ENCODE peak calls at places on chromosomes 16 and 17, in eight cellular contexts. V is A673; Y is hepatocyte; G is NB4; K is CD8-positive, alpha-beta T cell; S is MM.1S; B is IMR-90; C is foreskin fibroblast. W is an unnamed sample.

GRCh38 chr17:52442350-52442749 is 283.8 kb upstream of the CA10 start:
- DNase-seq in Y (no peak), S (no peak), G (no peak), K (no peak), V (no peak), C (no peak), B (no peak), W (no peak)

GRCh38 chr17:78999947-79000395 is 9.6 kb downstream of the CANT1 start:
- DNase-seq in V (no peak), S (no peak), G (no peak), C (no peak), B (no peak), K (no peak), Y (no peak), W (no peak)

GRCh38 chr16:30351586-30352419 is 3.3 kb downstream of the CD2BP2 start:
- DNase-seq in K (no peak), Y (no peak), S (no peak), C (peak; percentile 90), G (no peak), B (peak; percentile 90), V (no peak), W (peak; percentile 26)

GRCh38 chr16:16930309-16931000 is 540.3 kb downstream of the XYLT1 start:
- DNase-seq in V (no peak), S (no peak), C (no peak), B (no peak), Y (no peak), G (no peak), K (no peak), W (no peak)

GRCh38 chr17:57106836-57107497 is 21.9 kb downstream of the AKAP1 start:
- DNase-seq in G (no peak), V (no peak), B (no peak), Y (no peak), C (no peak), K (no peak), S (no peak), W (no peak)

GRCh38 chr16:70254965-70255286 is 3.2 kb upstream of the EXOSC6 start:
- DNase-seq in V (no peak), S (no peak), K (no peak), G (no peak), B (no peak), Y (no peak), C (no peak), W (no peak)

GRCh38 chr16:3094289-3095027 is 4.6 kb downstream of the ZSCAN10 start:
- DNase-seq in S (peak; percentile 54), K (no peak), V (peak; percentile 74), B (peak; percentile 23), C (no peak), Y (no peak), G (peak; percentile 75), W (no peak)

GRCh38 chr17:49401971-49402491 is 12.7 kb downstream of the PHB1 start:
- DNase-seq in G (no peak), B (no peak), C (no peak), S (no peak), V (no peak), K (no peak), Y (no peak), W (no peak)

GRCh38 chr16:23504453-23505179 is 5.7 kb downstream of the GGA2 start:
- DNase-seq in K (peak; percentile 73), C (peak; percentile 87), Y (peak; percentile 67), S (no peak), V (peak; percentile 74), B (peak; percentile 94), G (peak; percentile 88), W (peak; percentile 83)

GRCh38 chr17:50594931-50595330 is 34.4 kb downstream of the CACNA1G start:
- DNase-seq in G (no peak), S (no peak), C (no peak), K (no peak), B (no peak), V (no peak), Y (no peak), W (no peak)

GRCh38 chr16:20673882-20674683 is 23.4 kb downstream of the ACSM1 start:
- DNase-seq in B (no peak), C (no peak), G (peak; percentile 52), K (no peak), Y (no peak), S (no peak), V (no peak), W (no peak)

GRCh38 chr16:79856581-79856980 is 256.0 kb upstream of the MAF start:
- DNase-seq in S (no peak), K (no peak), C (no peak), Y (no peak), V (no peak), G (no peak), B (no peak), W (no peak)

GRCh38 chr17:82283208-82283749 is 9.8 kb upstream of the CSNK1D start:
- DNase-seq in C (peak; percentile 92), S (no peak), Y (no peak), G (peak; percentile 89), K (no peak), V (peak; percentile 45), B (peak; percentile 93), W (no peak)

GRCh38 chr17:34435182-34435928 is 72.3 kb upstream of the CCL1 start:
- DNase-seq in V (no peak), C (no peak), Y (no peak), K (no peak), G (no peak), B (no peak), S (no peak), W (no peak)

GRCh38 chr17:4485676-4486646 is 12.7 kb upstream of the SPNS2 start:
- DNase-seq in C (no peak), K (peak; percentile 69), B (no peak), S (no peak), Y (no peak), G (no peak), V (no peak), W (no peak)

GRCh38 chr17:9643611-9644010 is 1.7 kb upstream of the USP43 start:
- DNase-seq in V (no peak), Y (no peak), B (no peak), K (no peak), G (no peak), S (no peak), C (no peak), W (no peak)

GRCh38 chr17:1928976-1929375 is 96.2 kb downstream of the RTN4RL1 start:
- DNase-seq in S (no peak), K (no peak), B (no peak), V (no peak), C (no peak), Y (no peak), G (no peak), W (no peak)

GRCh38 chr17:8254881-8255280 is 5.8 kb downstream of the PFAS start:
- DNase-seq in V (no peak), C (no peak), S (no peak), B (no peak), K (no peak), G (no peak), Y (no peak), W (no peak)

GRCh38 chr17:8256691-8257090 is 7.6 kb downstream of the PFAS start:
- DNase-seq in K (no peak), C (no peak), V (no peak), S (no peak), Y (no peak), B (no peak), G (no peak), W (no peak)

GRCh38 chr17:8253801-8254200 is 4.7 kb downstream of the PFAS start:
- DNase-seq in K (no peak), Y (peak; percentile 33), C (no peak), G (no peak), V (no peak), S (no peak), B (no peak), W (no peak)

GRCh38 chr17:8256291-8256690 is 7.2 kb downstream of the PFAS start:
- DNase-seq in Y (no peak), S (no peak), V (no peak), C (no peak), G (no peak), B (no peak), K (no peak), W (no peak)

GRCh38 chr17:8255499-8255898 is 6.4 kb downstream of the PFAS start:
- DNase-seq in B (no peak), G (no peak), C (no peak), Y (no peak), K (no peak), V (no peak), S (no peak), W (no peak)
- TF ChIP-seq CTCF in B (no peak), G (no peak), C (no peak), Y (no peak), K (no peak), V (no peak), S (no peak), W (no peak)

DNA sequence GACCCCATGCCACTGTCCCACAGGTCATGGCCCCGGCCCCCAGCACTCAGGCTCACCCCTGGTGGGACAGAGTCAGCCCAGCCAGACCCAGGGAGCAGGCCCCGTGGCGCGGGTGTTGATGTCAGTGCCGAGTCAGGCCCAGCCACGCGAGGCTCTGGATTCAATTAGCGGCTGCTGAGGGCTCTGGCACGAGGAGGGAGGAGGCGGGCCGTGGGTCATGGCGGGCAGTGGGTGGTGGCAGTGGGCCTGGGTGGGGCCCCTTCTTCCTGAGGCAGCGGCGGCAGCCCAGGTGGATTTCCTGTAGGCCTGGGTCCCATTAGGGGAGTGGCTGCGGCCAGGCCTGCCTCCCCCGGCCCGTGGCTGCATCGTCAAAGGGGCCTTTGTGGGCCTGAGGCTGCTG is 12.8 kb downstream of the VASN start:
- DNase-seq in K (no peak), B (peak; percentile 43), Y (peak; percentile 72), G (peak; percentile 59), S (no peak), V (no peak), C (peak; percentile 81), W (no peak)
- H3K4me3 ChIP-seq in K (no peak overlapping the region), B (no peak overlapping the region), Y (no peak overlapping the region), G (no peak overlapping the region), S (no peak overlapping the region), V (no peak overlapping the region), C (no peak overlapping the region), W (no peak overlapping the region)

DNA sequence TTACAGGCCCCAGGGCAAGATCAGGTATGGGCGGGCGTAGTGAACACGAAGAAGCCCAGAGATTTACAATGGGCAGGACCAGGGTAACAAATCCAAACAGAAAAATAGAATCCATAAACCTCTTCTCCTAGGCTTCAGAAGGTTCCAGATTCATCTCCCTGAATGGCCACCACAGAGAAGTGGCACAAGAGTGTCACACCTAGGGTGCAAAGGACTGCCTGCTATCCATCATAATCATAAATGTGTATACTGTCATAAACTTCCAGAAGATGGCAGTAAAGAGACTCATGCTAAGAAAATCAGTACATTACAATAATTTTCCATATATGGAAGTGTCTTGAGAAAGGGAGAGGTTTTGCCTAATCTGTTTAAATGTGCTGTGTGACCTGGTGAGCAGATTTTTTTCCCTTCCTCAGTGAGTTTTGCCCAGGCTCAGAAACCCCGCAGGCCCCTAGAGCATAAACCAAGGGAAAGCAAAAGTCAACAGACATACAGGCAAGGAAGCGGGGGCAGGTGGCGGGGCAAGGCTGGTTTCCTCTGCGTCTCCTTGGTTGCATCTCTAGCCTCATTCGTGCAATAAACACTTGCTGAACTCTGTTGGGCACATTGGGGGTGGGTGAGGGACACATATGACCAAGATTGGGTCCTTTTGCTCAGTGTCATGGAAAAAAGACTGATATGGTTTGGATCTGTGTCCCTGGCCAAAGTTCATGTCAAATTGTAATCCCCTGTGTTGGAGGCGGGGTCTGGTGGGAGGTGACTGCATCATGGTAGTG is 92.0 kb upstream of the CDH5 start:
- DNase-seq in G (peak; percentile 57), K (no peak), Y (peak; percentile 41), C (no peak), V (peak; percentile 72), S (peak; percentile 50), B (peak; percentile 44), W (no peak)
- TF ChIP-seq CTCF in G (no peak), K (no peak), Y (peak; percentile 32), C (peak; percentile 14), V (peak; percentile 49), S (peak; percentile 50), B (peak; percentile 37), W (no peak)

GRCh38 chr16:89965447-89966225 is 17.1 kb downstream of the DEF8 start:
- DNase-seq in C (no peak), S (no peak), B (no peak), Y (no peak), G (no peak), V (no peak), K (no peak), W (no peak)
- H3K4me3 ChIP-seq in C (no peak overlapping the region), S (no peak overlapping the region), B (no peak overlapping the region), Y (no peak overlapping the region), G (no peak overlapping the region), V (no peak overlapping the region), K (no peak overlapping the region), W (no peak overlapping the region)

W was measured in AG04449.